ENCODE peak calls at places on chromosome 12, in four cellular contexts. C, T, W and Y are unnamed samples.

GRCh38 chr12:11941601-11942360 is 129.0 kb upstream of the BCL2L14 start:
- DNase-seq in C (no peak), T (peak), W (no peak), Y (peak)

GRCh38 chr12:120235369-120236123 is 30.0 kb downstream of the PXN start:
- DNase-seq in C (no peak), T (no peak), W (no peak), Y (no peak)

GRCh38 chr12:27984275-27984674 is 11.7 kb upstream of the PTHLH start:
- DNase-seq in C (no peak), T (peak), W (no peak), Y (no peak)

GRCh38 chr12:31855427-31855826 is 103.8 kb upstream of the RESF1 start:
- DNase-seq in C (no peak), T (no peak), W (no peak), Y (no peak)

GRCh38 chr12:14267724-14268123 is 97.8 kb upstream of the ATF7IP start:
- DNase-seq in C (no peak), T (no peak), W (no peak), Y (no peak)

GRCh38 chr12:52010152-52010622 is 3.4 kb downstream of the TAMALIN start:
- DNase-seq in C (peak), T (peak), W (peak), Y (no peak)

GRCh38 chr12:5473076-5473475 is 41.2 kb downstream of the NTF3 start:
- DNase-seq in C (no peak), T (peak), W (no peak), Y (no peak)

GRCh38 chr12:71415336-71416231 is 24.0 kb upstream of the LGR5 start:
- DNase-seq in C (peak), T (peak), W (no peak), Y (peak)

GRCh38 chr12:52280796-52281560 is 6.5 kb downstream of the KRT86 start:
- DNase-seq in C (no peak), T (peak), W (peak), Y (peak)

GRCh38 chr12:99387661-99388060 is 259.9 kb upstream of the GARIN6 start:
- DNase-seq in C (no peak), T (no peak), W (no peak), Y (no peak)

GRCh38 chr12:107330901-107331431 is 237.6 kb upstream of the CRY1 start:
- DNase-seq in C (no peak), T (no peak), W (no peak), Y (no peak)

GRCh38 chr12:52245259-52245961 is 12.4 kb downstream of the KRT7 start:
- DNase-seq in C (no peak), T (no peak), W (no peak), Y (no peak)

GRCh38 chr12:20370001-20370381 is 1.7 kb downstream of the PDE3A start:
- DNase-seq in C (no peak), T (peak), W (peak), Y (no peak)

GRCh38 chr12:124928095-124928911 is 13.9 kb upstream of the UBC start:
- DNase-seq in C (no peak), T (peak), W (no peak), Y (peak)

GRCh38 chr12:52636592-52637258 is 15.3 kb downstream of the KRT2 start:
- DNase-seq in C (no peak), T (no peak), W (peak), Y (no peak)

GRCh38 chr12:55847603-55848329 is 5.0 kb upstream of the MMP19 start:
- DNase-seq in C (no peak), T (peak), W (peak), Y (peak)

GRCh38 chr12:4412462-4412861 is 33.0 kb upstream of the FGF23 start:
- DNase-seq in C (no peak), T (no peak), W (no peak), Y (no peak)

GRCh38 chr12:65658360-65658759 is 165.9 kb upstream of the HMGA2 start:
- DNase-seq in C (no peak), T (no peak), W (no peak), Y (no peak)

GRCh38 chr12:66964629-66965028 is 285.8 kb upstream of the GRIP1 start:
- DNase-seq in C (no peak), T (no peak), W (no peak), Y (no peak)

GRCh38 chr12:88471641-88472040 is 108.6 kb downstream of the KITLG start:
- DNase-seq in C (no peak), T (peak), W (no peak), Y (peak)

GRCh38 chr12:116015525-116015924 is 262.0 kb downstream of the MED13L start:
- DNase-seq in C (peak), T (peak), W (no peak), Y (peak)

GRCh38 chr12:122994781-122995502 is 14.5 kb downstream of the ARL6IP4 start:
- DNase-seq in C (no peak), T (no peak), W (no peak), Y (no peak)

GRCh38 chr12:127054531-127054930 is 1212.4 kb upstream of the TMEM132C start:
- DNase-seq in C (no peak), T (peak), W (no peak), Y (no peak)

GRCh38 chr12:16828891-16829290 is 222.9 kb upstream of the LMO3 start:
- DNase-seq in C (no peak), T (no peak), W (no peak), Y (no peak)

GRCh38 chr12:39632670-39633069 is 13.1 kb upstream of the ABCD2 start:
- DNase-seq in C (no peak), T (no peak), W (no peak), Y (no peak)

GRCh38 chr12:67220065-67220464 is 49.1 kb upstream of the CAND1 start:
- DNase-seq in C (no peak), T (no peak), W (no peak), Y (peak)

GRCh38 chr12:68559246-68559645 is 51.5 kb upstream of the RAP1B start:
- DNase-seq in C (no peak), T (no peak), W (no peak), Y (peak)

GRCh38 chr12:116879509-116880212 is 1.6 kb downstream of the HRK start:
- DNase-seq in C (peak), T (no peak), W (no peak), Y (no peak)

GRCh38 chr12:123859035-123859434 is 96.9 kb downstream of the DNAH10 start:
- DNase-seq in C (no peak), T (no peak), W (no peak), Y (no peak)

GRCh38 chr12:19142499-19142898 is 13.0 kb downstream of the PLEKHA5 start:
- DNase-seq in C (no peak), T (no peak), W (no peak), Y (no peak)

GRCh38 chr12:2256915-2257314 is 204.1 kb downstream of the CACNA1C start:
- DNase-seq in C (no peak), T (peak), W (no peak), Y (no peak)

GRCh38 chr12:102441077-102441596 is 39.2 kb downstream of the IGF1 start:
- DNase-seq in C (no peak), T (no peak), W (no peak), Y (no peak)

GRCh38 chr12:131947482-131948027 is 2.2 kb upstream of the EP400 start:
- DNase-seq in C (no peak), T (no peak), W (peak), Y (no peak)

GRCh38 chr12:77122661-77123060 is 57.3 kb upstream of the E2F7 start:
- DNase-seq in C (no peak), T (peak), W (no peak), Y (no peak)

GRCh38 chr12:46946137-46946536 is 120.3 kb upstream of the SLC38A4 start:
- DNase-seq in C (no peak), T (no peak), W (no peak), Y (no peak)

GRCh38 chr12:10397311-10397710 is 7.5 kb upstream of the KLRK1 start:
- DNase-seq in C (no peak), T (no peak), W (no peak), Y (no peak)

GRCh38 chr12:110015132-110015531 is 15.9 kb downstream of the ANKRD13A start:
- DNase-seq in C (peak), T (no peak), W (no peak), Y (no peak)
- TF ChIP-seq CTCF in C (peak), T (no peak), W (no peak), Y (no peak)

DNA sequence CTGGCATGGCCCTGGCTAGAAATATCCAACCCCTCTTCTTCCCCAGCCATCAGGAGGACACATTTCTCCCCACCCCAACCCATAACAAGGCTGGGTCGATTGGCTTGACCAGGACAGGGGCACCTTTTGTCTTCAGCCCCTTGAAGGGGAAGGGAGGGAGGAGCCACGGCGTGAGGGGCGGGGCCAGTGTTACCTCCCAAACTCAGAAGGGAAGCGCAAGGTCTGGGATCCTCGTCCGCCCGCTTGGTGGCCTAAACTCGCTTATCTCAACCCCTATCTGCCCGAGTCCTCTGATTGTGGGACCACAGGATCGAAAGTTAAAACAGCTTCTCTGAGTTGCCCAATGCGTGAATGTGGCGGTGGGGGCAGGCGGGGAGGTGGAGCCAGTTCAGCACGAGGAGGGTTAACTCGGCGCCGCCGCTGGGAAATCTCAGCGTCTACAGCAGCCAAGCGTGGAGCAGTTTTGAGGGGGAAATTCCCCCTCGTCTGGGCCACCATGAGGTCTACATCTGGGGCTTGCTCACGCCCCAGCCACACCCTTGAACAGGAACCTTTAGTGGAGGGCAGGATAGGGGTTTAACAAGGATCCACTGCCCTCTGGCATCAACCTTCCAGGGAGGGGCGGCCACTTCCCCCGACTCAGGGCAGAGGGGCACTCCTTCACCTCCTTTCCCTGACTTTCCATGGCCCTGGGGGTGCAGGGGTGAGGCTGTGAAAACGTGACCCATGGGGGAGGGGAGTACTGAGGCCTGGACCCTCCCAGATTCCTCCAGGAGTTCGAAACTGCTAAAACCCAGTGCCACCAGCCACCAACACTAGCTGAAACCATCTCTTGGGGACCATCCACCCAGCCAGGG is 745 bp downstream of the STAT6 start:
- DNase-seq in C (peak), T (peak), W (no peak), Y (peak)
- TF ChIP-seq CTCF in C (no peak), T (no peak), W (no peak), Y (no peak)

GRCh38 chr12:109718390-109718789 is 4.8 kb downstream of the FAM222A start:
- DNase-seq in C (no peak), T (no peak), W (no peak), Y (no peak)

GRCh38 chr12:109720152-109720855 is 6.7 kb downstream of the FAM222A start:
- DNase-seq in C (no peak), T (no peak), W (no peak), Y (no peak)

GRCh38 chr12:109717390-109718357 is 4.0 kb downstream of the FAM222A start:
- DNase-seq in C (no peak), T (no peak), W (no peak), Y (no peak)

GRCh38 chr12:109720856-109721189 is 7.2 kb downstream of the FAM222A start:
- DNase-seq in C (no peak), T (no peak), W (no peak), Y (no peak)

GRCh38 chr12:109719123-109720022 is 5.7 kb downstream of the FAM222A start:
- DNase-seq in C (no peak), T (no peak), W (no peak), Y (peak)
- TF ChIP-seq CTCF in C (no peak), T (peak), W (peak), Y (peak)

GRCh38 chr12:23980826-23981225 is 31.4 kb upstream of the SOX5 start:
- DNase-seq in C (no peak), T (no peak), W (no peak), Y (no peak)
- TF ChIP-seq CTCF in C (no peak), T (no peak), W (no peak), Y (no peak)